ENCODE peak calls at places on chromosomes 5 and 9, in five cellular contexts. V is coronary artery, T is ovary, P is cardiac fibroblast, A is lower leg skin. L is an unnamed sample.

GRCh38 chr5:102670224-102670836 is 84.8 kb upstream of the PAM start:
- DNase-seq in V (no peak), T (no peak), P (no peak), A (no peak), L (peak; percentile 49)

GRCh38 chr5:31921852-31922305 is 252.2 kb downstream of the GOLPH3 start:
- DNase-seq in V (no peak), T (no peak), P (peak; percentile 35), A (no peak), L (peak; percentile 82)

GRCh38 chr5:151811593-151812321 is 40.0 kb downstream of the G3BP1 start:
- DNase-seq in V (no peak), T (no peak), P (peak; percentile 85), A (no peak), L (peak; percentile 82)

GRCh38 chr5:22531986-22532385 is 321.2 kb downstream of the CDH12 start:
- DNase-seq in V (no peak), T (no peak), P (no peak), A (no peak), L (no peak)

GRCh38 chr9:101117091-101117490 is 88.6 kb downstream of the PLPPR1 start:
- DNase-seq in V (no peak), T (no peak), P (no peak), A (no peak), L (no peak)

GRCh38 chr5:138212828-138213160 is 329 bp downstream of the CDC23 start:
- DNase-seq in V (peak; percentile 74), T (no peak), P (peak; percentile 7), A (peak; percentile 85), L (peak; percentile 17)

GRCh38 chr9:93533863-93534262 is 42.5 kb upstream of the PHF2 start:
- DNase-seq in V (no peak), T (no peak), P (no peak), A (no peak), L (no peak)

GRCh38 chr9:110538169-110538568 is 41.4 kb downstream of the SVEP1 start:
- DNase-seq in V (no peak), T (no peak), P (peak; percentile 88), A (no peak), L (peak; percentile 76)

GRCh38 chr5:74516217-74516636 is 124.3 kb downstream of the ENC1 start:
- DNase-seq in V (no peak), T (no peak), P (no peak), A (no peak), L (peak; percentile 53)

GRCh38 chr5:154077692-154078091 is 38.9 kb downstream of the MFAP3 start:
- DNase-seq in V (no peak), T (no peak), P (peak; percentile 72), A (no peak), L (peak; percentile 83)

GRCh38 chr5:66551920-66552319 is 44.3 kb upstream of the MAST4 start:
- DNase-seq in V (no peak), T (no peak), P (peak; percentile 64), A (no peak), L (no peak)

GRCh38 chr9:116234091-116234490 is 80.5 kb downstream of the PAPPA start:
- DNase-seq in V (no peak), T (no peak), P (peak; percentile 95), A (no peak), L (peak; percentile 99)

GRCh38 chr5:82334856-82335255 is 56.7 kb upstream of the RPS23 start:
- DNase-seq in V (no peak), T (no peak), P (peak; percentile 93), A (no peak), L (peak; percentile 69)

GRCh38 chr5:169803077-169803981 is 166.3 kb downstream of the DOCK2 start:
- DNase-seq in V (no peak), T (peak; percentile 43), P (peak; percentile 98), A (no peak), L (peak; percentile 100)

GRCh38 chr5:31702709-31703108 is 63.8 kb downstream of the PDZD2 start:
- DNase-seq in V (no peak), T (no peak), P (no peak), A (no peak), L (no peak)

GRCh38 chr5:120735076-120735475 is 271.0 kb downstream of the PRR16 start:
- DNase-seq in V (no peak), T (no peak), P (no peak), A (no peak), L (peak; percentile 2)

GRCh38 chr9:87792831-87793288 is 66.9 kb downstream of the CTSL start:
- DNase-seq in V (peak; percentile 85), T (no peak), P (peak; percentile 93), A (peak; percentile 93), L (peak; percentile 100)

GRCh38 chr5:78508231-78508765 is 140.3 kb downstream of the LHFPL2 start:
- DNase-seq in V (no peak), T (no peak), P (peak; percentile 54), A (peak; percentile 77), L (no peak)

GRCh38 chr5:180338001-180338707 is 15.0 kb downstream of the GFPT2 start:
- DNase-seq in V (no peak), T (no peak), P (no peak), A (no peak), L (no peak)

GRCh38 chr5:148995791-148996190 is 67.1 kb downstream of the SH3TC2 start:
- DNase-seq in V (no peak), T (no peak), P (no peak), A (no peak), L (no peak)

GRCh38 chr9:99722852-99723251 is 98.8 kb upstream of the NR4A3 start:
- DNase-seq in V (no peak), T (no peak), P (no peak), A (no peak), L (no peak)

GRCh38 chr5:159184858-159185381 is 24.4 kb downstream of the RNF145 start:
- DNase-seq in V (no peak), T (no peak), P (peak; percentile 71), A (no peak), L (peak; percentile 90)

GRCh38 chr9:135924628-135925338 is 17.4 kb upstream of the CAMSAP1 start:
- DNase-seq in V (no peak), T (no peak), P (no peak), A (no peak), L (peak; percentile 40)

GRCh38 chr5:176743136-176743827 is 67.1 kb upstream of the UNC5A start:
- DNase-seq in V (peak; percentile 64), T (no peak), P (no peak), A (peak; percentile 64), L (no peak)

DNA sequence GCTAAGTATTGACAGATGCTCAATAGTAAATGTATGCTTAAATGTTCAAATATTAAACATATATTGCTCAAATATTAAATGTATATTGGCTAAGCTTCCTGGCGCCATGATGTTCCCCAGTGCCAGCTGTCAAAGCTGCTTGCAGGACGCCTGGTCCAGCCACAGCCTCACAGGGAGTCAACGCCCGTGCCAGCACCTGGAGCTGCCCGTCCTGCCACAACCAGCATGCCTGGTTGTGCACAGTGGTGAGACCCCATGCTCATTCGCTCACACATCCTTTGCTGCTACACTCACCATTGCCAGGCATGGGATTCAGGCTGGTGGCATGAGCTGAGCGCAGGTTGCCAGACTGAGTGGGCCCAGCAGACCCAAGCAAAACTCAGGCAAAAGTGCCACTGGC is 926.9 kb upstream of the EDIL3 start:
- DNase-seq in V (no peak), T (no peak), P (no peak), A (no peak), L (no peak)
- H3K4me3 ChIP-seq in V (no peak overlapping the region), T (no peak overlapping the region), P (no peak overlapping the region), A (no peak overlapping the region), L (no peak overlapping the region)

GRCh38 chr5:6522337-6522736 is 73.7 kb downstream of the UBE2QL1 start:
- DNase-seq in V (peak; percentile 28), T (no peak), P (no peak), A (peak; percentile 60), L (no peak)

GRCh38 chr5:6522983-6523382 is 74.3 kb downstream of the UBE2QL1 start:
- DNase-seq in V (peak; percentile 59), T (no peak), P (no peak), A (peak; percentile 83), L (no peak)

GRCh38 chr5:6527749-6528455 is 79.2 kb downstream of the UBE2QL1 start:
- DNase-seq in V (no peak), T (no peak), P (no peak), A (peak; percentile 80), L (no peak)

GRCh38 chr5:6525422-6525821 is 76.8 kb downstream of the UBE2QL1 start:
- DNase-seq in V (no peak), T (no peak), P (no peak), A (peak; percentile 45), L (no peak)

DNA sequence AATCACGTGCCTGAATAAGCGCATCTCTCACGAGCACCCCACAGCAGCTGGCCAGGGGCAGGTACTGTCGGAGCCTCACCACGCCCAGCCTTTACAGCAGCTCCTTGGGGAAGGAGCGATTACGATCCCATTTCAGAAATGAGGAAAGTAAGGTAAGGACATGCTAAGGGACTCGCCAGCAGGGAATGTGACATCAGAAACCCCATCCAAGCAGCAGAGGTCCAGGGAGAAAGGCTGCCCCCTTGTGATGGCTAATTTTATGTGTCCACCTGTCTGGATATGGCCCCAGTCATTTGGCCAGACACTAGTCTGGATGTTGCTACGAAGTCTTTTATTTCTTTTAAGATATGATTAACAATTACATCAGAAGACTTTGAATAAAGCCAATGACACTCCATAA is 77.3 kb downstream of the UBE2QL1 start:
- DNase-seq in V (no peak), T (no peak), P (peak; percentile 1), A (peak; percentile 40), L (peak; percentile 32)
- TF ChIP-seq CTCF in V (no peak), T (no peak), P (peak; percentile 7), A (no peak), L (peak; percentile 48)

DNA sequence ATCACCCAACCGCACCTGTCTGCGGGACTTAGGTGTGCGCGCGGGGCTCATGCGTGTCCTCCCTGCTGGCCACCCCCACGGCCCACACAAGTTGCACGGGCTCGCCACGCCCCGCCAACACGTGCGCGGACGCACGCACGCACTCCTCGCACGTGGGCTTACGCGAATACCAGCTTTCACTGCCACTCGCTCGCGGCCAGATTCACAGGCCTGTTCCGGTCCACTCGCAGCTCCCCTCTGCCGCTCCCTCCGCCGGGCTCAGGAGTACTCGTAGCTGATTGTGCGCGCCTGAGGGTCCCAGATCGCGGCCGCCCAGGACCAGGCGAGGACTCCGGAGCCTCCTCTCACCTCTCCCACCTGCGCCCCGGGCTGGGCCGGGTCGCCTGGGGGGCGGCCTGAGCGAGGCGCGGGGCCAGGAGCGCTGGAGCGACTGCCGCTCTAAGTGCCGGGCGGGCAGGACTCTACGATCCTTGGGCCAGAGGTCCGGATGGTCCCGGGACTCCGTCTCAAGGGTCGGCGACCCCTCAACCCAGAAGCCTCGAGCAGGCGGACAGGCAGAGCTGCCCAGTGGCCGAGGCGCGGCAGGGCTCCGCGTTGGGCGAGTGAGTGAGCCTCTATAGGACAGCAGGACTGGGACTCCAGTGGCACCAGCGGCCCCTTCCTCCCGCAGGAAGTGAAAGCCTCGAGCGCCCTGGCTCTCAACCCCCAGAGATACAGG is 3.4 kb downstream of the PCDHGC5 start:
- DNase-seq in V (peak; percentile 72), T (no peak), P (no peak), A (peak; percentile 71), L (no peak)
- H3K4me3 ChIP-seq in V (peak overlapping the region; percentile 25), T (no peak overlapping the region), P (no peak overlapping the region), A (no peak overlapping the region), L (no peak overlapping the region)

GRCh38 chr9:71677209-71677608 is 91.1 kb downstream of the CEMIP2 start:
- DNase-seq in V (no peak), T (no peak), P (no peak), A (no peak), L (no peak)

GRCh38 chr9:71675857-71676165 is 92.5 kb downstream of the CEMIP2 start:
- DNase-seq in V (no peak), T (no peak), P (no peak), A (no peak), L (peak; percentile 6)

GRCh38 chr9:71672573-71672972 is 95.7 kb downstream of the CEMIP2 start:
- DNase-seq in V (no peak), T (no peak), P (no peak), A (no peak), L (no peak)

GRCh38 chr9:71676460-71676859 is 91.9 kb downstream of the CEMIP2 start:
- DNase-seq in V (no peak), T (no peak), P (no peak), A (no peak), L (no peak)

GRCh38 chr9:71675129-71675856 is 93.0 kb downstream of the CEMIP2 start:
- DNase-seq in V (no peak), T (no peak), P (no peak), A (no peak), L (no peak)
- TF ChIP-seq CTCF in V (no peak), T (no peak), P (no peak), A (no peak), L (no peak)

L was measured in fibroblast of mammary gland.